ENCODE peak calls at places on chromosomes 7 and 10, in six cellular contexts. P is effector memory CD4-positive, alpha-beta T cell; Q is uterus; F is small intestine; C is pancreas; W is CD8-positive, alpha-beta T cell. I is an unnamed sample. For H3K36me3, the result is how much of the 10 kb centered on the place peaks cover.

GRCh38 chr7:71865169-71865568 is 547.0 kb downstream of the CALN1 start:
- DNase-seq in P (no peak), Q (no peak), F (no peak), C (no peak), W (no peak), I (no peak)

GRCh38 chr7:157253850-157254249 is 83.0 kb upstream of the DNAJB6 start:
- DNase-seq in P (no peak), Q (no peak), F (no peak), C (peak), W (no peak), I (no peak)

GRCh38 chr10:21528452-21529235 is 3.2 kb upstream of the SKIDA1 start:
- DNase-seq in P (no peak), Q (no peak), F (no peak), C (no peak), W (no peak), I (no peak)

GRCh38 chr7:132145466-132145865 is 430.8 kb downstream of the PLXNA4 start:
- DNase-seq in P (no peak), Q (no peak), F (no peak), C (no peak), W (no peak), I (no peak)

GRCh38 chr7:105935250-105935649 is 27.8 kb upstream of the CDHR3 start:
- DNase-seq in P (no peak), Q (no peak), F (peak), C (no peak), W (no peak), I (no peak)

GRCh38 chr7:30301751-30302150 is 17.4 kb downstream of the ZNRF2 start:
- DNase-seq in P (no peak), Q (no peak), F (no peak), C (no peak), W (no peak), I (no peak)

GRCh38 chr10:62384057-62384446 is 9.9 kb downstream of the ZNF365 start:
- DNase-seq in P (peak), Q (no peak), F (peak), C (no peak), W (peak), I (no peak)

GRCh38 chr10:42865716-42866114 is 83.1 kb downstream of the BMS1 start:
- DNase-seq in P (no peak), Q (no peak), F (no peak), C (no peak), W (no peak), I (no peak)

GRCh38 chr10:126476256-126476655 is 88.0 kb upstream of the ADAM12 start:
- DNase-seq in P (no peak), Q (no peak), F (no peak), C (no peak), W (no peak), I (no peak)

GRCh38 chr10:89795840-89796239 is 94.5 kb downstream of the KIF20B start:
- DNase-seq in P (no peak), Q (no peak), F (no peak), C (no peak), W (no peak), I (no peak)

GRCh38 chr7:86453454-86453853 is 190.3 kb upstream of the GRM3 start:
- DNase-seq in P (no peak), Q (no peak), F (no peak), C (no peak), W (no peak), I (no peak)

GRCh38 chr7:47326220-47326619 is 255.7 kb downstream of the TNS3 start:
- DNase-seq in P (no peak), Q (no peak), F (peak), C (no peak), W (no peak), I (no peak)

GRCh38 chr7:150562919-150563318 is 4.3 kb upstream of the GIMAP4 start:
- DNase-seq in P (no peak), Q (no peak), F (no peak), C (no peak), W (no peak), I (no peak)
- H3K27ac ChIP-seq in P (peak), Q (no peak), F (no peak), C (no peak), W (peak), I (peak)

DNA sequence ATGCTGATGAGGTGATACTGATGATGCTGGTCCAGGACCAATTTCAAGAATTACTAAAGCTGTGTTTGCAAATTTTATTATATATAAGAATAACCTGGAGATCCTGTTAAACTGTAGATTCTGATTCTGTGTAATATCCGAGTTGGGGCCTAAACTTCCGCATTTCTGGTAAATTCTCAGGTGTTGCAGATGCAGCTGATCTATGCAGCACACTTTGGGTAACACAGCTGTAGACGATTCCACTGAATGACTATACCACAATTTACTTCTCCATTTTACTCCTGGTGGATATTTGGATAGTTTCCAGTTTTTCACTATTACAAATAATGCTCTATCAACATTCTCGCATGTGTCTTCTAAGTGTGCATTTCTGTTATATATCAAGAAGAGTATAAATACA is 7.6 kb downstream of the GDI2 start:
- DNase-seq in P (no peak), Q (no peak), F (no peak), C (no peak), W (no peak), I (no peak)
- H3K36me3 ChIP-seq in P (under half), Q (under half), F (under half), C (under half), W (under half), I (under half)

DNA sequence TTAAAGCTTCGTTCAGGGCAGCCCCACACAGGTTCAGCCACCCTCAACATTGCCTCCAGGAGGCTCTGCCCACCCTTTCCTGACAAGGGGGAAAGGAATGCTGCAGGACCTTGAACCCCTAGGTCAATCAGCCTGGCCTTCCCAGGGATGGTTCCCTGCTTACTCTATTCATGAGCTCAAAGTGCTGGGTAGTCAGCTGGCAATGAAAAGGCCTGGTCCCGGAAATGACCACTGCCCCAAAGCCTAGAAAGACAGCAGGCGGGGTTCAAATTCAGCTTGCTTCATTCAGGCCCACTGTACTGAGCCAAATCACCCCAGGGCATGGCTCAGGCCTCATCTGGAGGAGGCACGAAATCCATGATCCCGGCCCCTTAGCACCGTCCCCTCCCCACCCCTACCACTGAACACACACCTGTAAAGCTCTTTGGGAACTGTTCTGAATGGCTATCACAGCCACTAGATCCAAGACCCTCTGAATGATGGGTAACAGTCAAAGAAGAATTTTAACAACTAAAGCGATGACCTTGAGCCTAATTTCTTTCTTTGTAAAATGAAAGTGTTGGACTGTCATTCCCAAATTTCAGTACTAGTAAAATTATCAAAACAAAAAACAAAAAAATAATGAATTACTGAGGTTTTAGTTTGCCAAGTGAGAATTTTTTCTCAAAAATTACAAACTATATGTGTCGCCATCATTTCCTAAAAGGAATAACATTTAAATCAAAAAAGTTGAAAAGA is 1.0 kb downstream of the URGCP start:
- DNase-seq in P (no peak), Q (no peak), F (peak), C (no peak), W (no peak), I (no peak)
- H3K27ac ChIP-seq in P (no peak), Q (peak), F (peak), C (peak), W (peak), I (peak)

DNA sequence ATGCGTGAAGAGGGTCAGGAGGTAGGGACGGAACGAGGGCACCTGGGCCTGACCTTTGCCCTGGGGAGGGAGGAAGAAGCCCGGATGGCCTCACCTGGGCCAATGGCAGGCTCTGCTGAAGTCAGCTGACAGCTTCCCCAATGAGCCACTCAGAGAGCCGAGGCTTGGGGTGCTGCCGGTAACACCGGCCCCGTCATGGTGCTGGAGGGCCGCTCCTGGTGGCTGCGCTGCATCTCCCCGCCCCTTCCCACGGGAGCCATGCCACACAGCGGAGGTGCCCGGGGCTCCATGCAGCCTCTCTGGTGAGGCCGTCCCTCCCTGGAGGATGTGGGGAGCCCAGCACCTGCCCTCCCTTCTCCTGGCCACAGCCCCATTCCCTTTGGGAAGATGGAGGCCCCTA is 17.6 kb upstream of the MICALL2 start:
- DNase-seq in P (no peak), Q (no peak), F (no peak), C (no peak), W (no peak), I (no peak)
- H3K36me3 ChIP-seq in P (under half), Q (under half), F (under half), C (under half), W (under half), I (under half)

GRCh38 chr10:49109669-49110335 is 5.5 kb downstream of the VSTM4 start:
- DNase-seq in P (no peak), Q (peak), F (peak), C (no peak), W (no peak), I (no peak)
- H3K27ac ChIP-seq in P (no peak), Q (no peak), F (peak), C (no peak), W (no peak), I (no peak)

GRCh38 chr10:57142925-57143576 is 782.0 kb upstream of the ZWINT start:
- DNase-seq in P (no peak), Q (no peak), F (no peak), C (no peak), W (no peak), I (no peak)

GRCh38 chr10:57145548-57145947 is 784.5 kb upstream of the ZWINT start:
- DNase-seq in P (no peak), Q (no peak), F (no peak), C (no peak), W (no peak), I (no peak)

DNA sequence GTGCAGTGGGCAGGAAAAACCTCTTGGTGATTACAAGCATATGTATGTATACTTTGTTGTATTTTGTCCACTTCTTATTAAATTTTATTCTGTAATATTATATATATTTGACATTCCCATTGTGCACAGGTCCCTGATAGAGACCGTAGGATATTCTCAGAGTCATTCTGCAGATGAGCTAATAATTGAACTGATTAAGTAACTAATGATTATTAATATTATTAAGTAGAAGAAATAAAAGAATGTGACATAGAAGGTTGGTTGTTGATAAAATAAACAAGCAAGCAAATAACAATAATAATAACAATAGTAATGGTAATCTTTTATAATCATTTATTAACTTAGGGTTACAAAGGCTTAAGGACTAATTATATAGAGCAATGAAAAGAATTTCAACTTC is 780.6 kb upstream of the ZWINT start:
- DNase-seq in P (no peak), Q (no peak), F (no peak), C (no peak), W (no peak), I (no peak)
- H3K36me3 ChIP-seq in P (under half), Q (under half), F (under half), C (under half), W (under half), I (under half)

DNA sequence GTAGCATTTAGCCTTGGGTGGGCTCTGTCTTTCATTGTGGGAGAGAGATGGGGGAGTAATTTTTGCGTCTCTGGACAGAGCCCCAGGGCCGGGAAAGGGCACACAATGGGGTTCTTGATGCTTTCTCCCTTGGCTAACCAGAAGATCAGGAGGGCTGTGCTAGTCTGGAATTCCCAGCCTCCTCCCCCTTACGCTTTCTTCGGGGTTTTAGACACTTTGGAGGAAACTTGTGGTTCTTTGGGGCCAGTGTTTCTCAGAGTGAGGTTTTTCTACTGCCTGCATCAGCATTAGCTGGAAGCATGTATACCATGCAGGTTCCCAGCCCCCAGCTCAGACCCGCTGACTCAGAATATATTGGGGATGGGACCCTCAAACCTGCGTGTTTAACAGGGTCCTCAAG is 7.0 kb downstream of the NEURL1 start:
- DNase-seq in P (no peak), Q (no peak), F (no peak), C (no peak), W (no peak), I (no peak)
- H3K27ac ChIP-seq in P (no peak), Q (peak), F (no peak), C (no peak), W (no peak), I (no peak)

GRCh38 chr7:143850682-143851081 is 51.3 kb downstream of the TCAF1 start:
- DNase-seq in P (no peak), Q (no peak), F (no peak), C (no peak), W (no peak), I (no peak)

GRCh38 chr7:143848192-143848591 is 53.8 kb downstream of the TCAF1 start:
- DNase-seq in P (no peak), Q (no peak), F (no peak), C (no peak), W (no peak), I (no peak)

GRCh38 chr7:143846692-143847091 is 55.3 kb downstream of the TCAF1 start:
- DNase-seq in P (no peak), Q (no peak), F (no peak), C (no peak), W (no peak), I (no peak)

DNA sequence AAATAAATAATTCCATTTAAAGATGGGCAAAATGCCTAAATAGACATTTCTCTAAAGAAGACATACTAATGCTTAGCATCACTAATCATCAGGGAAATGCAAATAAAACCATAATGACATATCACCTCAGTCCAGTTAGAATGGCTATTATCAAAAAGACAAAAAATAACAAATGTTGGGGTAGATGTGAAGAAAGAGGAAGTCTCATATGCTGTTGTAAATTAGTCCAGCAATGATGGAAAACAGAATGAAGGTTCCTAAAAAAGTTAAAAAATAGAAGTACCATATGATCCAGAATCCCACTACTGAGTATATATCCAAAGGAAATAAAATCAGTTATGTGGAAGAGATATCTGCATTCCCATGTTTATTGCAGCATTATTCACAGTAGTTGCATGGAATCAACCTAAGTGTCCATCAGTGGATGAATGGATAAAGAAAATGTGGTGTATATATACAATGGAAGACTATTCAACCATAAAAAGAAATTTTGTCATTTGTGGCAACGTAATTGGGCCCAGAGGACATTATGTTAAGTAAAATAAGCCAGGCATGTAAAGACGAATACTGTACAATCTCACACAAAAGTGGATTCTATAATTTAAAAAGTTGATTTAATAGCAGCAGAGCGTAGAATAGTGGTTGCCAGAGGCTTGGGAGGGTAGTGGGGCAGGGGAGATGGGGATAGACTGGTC is 52.0 kb downstream of the TCAF1 start:
- DNase-seq in P (no peak), Q (no peak), F (no peak), C (no peak), W (no peak), I (no peak)
- H3K36me3 ChIP-seq in P (under half), Q (under half), F (under half), C (under half), W (under half), I (under half)

GRCh38 chr7:112509390-112509789 is 28.6 kb downstream of the LSMEM1 start:
- DNase-seq in P (no peak), Q (no peak), F (no peak), C (no peak), W (no peak), I (no peak)

GRCh38 chr7:112510743-112511110 is 29.9 kb downstream of the LSMEM1 start:
- DNase-seq in P (no peak), Q (no peak), F (no peak), C (no peak), W (no peak), I (no peak)

GRCh38 chr7:112511451-112512220 is 30.8 kb downstream of the LSMEM1 start:
- DNase-seq in P (no peak), Q (no peak), F (no peak), C (no peak), W (no peak), I (no peak)

GRCh38 chr7:112508404-112508803 is 27.6 kb downstream of the LSMEM1 start:
- DNase-seq in P (no peak), Q (no peak), F (no peak), C (no peak), W (no peak), I (no peak)

DNA sequence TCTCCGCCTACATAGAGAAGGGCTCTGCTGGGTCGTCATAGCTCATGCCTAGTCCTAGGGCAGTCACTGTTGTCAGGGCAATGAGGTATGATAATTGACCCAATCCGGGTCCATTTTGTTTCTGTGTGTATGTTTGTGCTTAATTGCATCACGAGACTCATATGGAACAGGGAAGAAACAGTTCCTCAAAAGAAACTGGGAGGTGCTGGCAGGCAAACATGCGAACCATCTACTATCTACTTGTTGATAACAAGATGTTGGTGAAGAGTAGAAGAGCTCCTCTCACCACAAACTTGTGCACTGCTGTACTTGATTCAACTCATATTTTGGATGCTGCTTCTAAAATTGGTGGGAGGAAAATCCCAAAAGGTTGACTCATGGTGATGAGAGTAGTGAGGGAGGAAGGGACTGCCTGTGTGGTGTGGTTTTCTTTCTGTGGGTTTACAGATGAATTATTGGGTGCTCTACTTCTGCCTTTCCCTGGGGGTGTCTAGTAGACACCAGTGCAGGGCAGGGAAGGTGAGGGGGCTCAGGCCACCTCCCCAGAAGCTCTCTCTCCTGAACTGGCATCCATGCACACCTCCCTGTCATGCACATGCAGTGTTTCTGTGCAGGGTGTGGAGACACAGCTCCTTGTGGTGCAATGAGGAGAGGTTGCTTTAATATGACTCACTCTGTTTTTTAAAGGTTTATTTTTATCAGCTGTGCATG is 29.4 kb downstream of the LSMEM1 start:
- DNase-seq in P (no peak), Q (no peak), F (no peak), C (no peak), W (no peak), I (no peak)
- H3K27ac ChIP-seq in P (no peak), Q (no peak), F (no peak), C (no peak), W (no peak), I (no peak)

I was measured in naive thymus-derived CD4-positive, alpha-beta T cell.